ENCODE peak calls at places on chromosomes 11 and 22, in six cellular contexts. M is H1, P is HepG2, O is IMR-90, E is GM12878, V is K562. L is an unnamed sample.

GRCh38 chr11:66119348-66120133 is 49.5 kb downstream of the PACS1 start:
- DNase-seq in M (no peak), P (peak; percentile 95), O (peak; percentile 94), E (no peak), V (no peak), L (peak; percentile 61)

GRCh38 chr11:4211991-4212390 is 117.4 kb downstream of the RRM1 start:
- DNase-seq in M (no peak), P (no peak), O (no peak), E (no peak), V (no peak), L (peak; percentile 38)

GRCh38 chr11:2092956-2093412 is 46.2 kb downstream of the IGF2 start:
- DNase-seq in M (no peak), P (no peak), O (peak; percentile 10), E (no peak), V (no peak), L (peak; percentile 55)

GRCh38 chr11:18522388-18522787 is 4.4 kb downstream of the TSG101 start:
- DNase-seq in M (no peak), P (peak; percentile 20), O (no peak), E (no peak), V (no peak), L (peak; percentile 11)

GRCh38 chr11:104092744-104093143 is 56.3 kb downstream of the DDI1 start:
- DNase-seq in M (no peak), P (no peak), O (no peak), E (no peak), V (no peak), L (no peak)

GRCh38 chr11:12017243-12017678 is 8.8 kb upstream of the DKK3 start:
- DNase-seq in M (no peak), P (no peak), O (peak; percentile 85), E (no peak), V (no peak), L (no peak)

GRCh38 chr11:76701701-76702100 is 31.2 kb upstream of the LRRC32 start:
- DNase-seq in M (no peak), P (no peak), O (peak; percentile 63), E (no peak), V (no peak), L (no peak)

GRCh38 chr11:14463623-14464022 is 36.0 kb downstream of the COPB1 start:
- DNase-seq in M (no peak), P (no peak), O (no peak), E (no peak), V (no peak), L (no peak)

GRCh38 chr11:406796-407650 is 7.8 kb downstream of the SIGIRR start:
- DNase-seq in M (peak; percentile 57), P (no peak), O (peak; percentile 65), E (peak; percentile 37), V (peak; percentile 94), L (peak; percentile 99)

GRCh38 chr11:6307879-6308278 is 12.4 kb downstream of the CAVIN3 start:
- DNase-seq in M (no peak), P (no peak), O (peak; percentile 77), E (no peak), V (no peak), L (no peak)

GRCh38 chr11:129589190-129589589 is 213.5 kb downstream of the BARX2 start:
- DNase-seq in M (no peak), P (no peak), O (no peak), E (no peak), V (no peak), L (no peak)

GRCh38 chr11:118306556-118306955 is 2.0 kb downstream of the CD3E start:
- DNase-seq in M (no peak), P (no peak), O (no peak), E (no peak), V (no peak), L (no peak)

GRCh38 chr11:704799-705645 is 1.0 kb upstream of the EPS8L2 start:
- DNase-seq in M (no peak), P (peak; percentile 93), O (no peak), E (no peak), V (no peak), L (peak; percentile 25)

GRCh38 chr11:121237686-121238658 is 54.6 kb upstream of the SC5D start:
- DNase-seq in M (no peak), P (no peak), O (peak; percentile 62), E (peak; percentile 59), V (no peak), L (no peak)

GRCh38 chr11:30333405-30333804 is 10.5 kb downstream of the ARL14EP start:
- DNase-seq in M (no peak), P (peak; percentile 15), O (no peak), E (no peak), V (peak; percentile 11), L (peak; percentile 9)

GRCh38 chr11:9053631-9054030 is 37.8 kb downstream of the SCUBE2 start:
- DNase-seq in M (no peak), P (no peak), O (peak; percentile 73), E (no peak), V (no peak), L (no peak)

GRCh38 chr11:87300640-87301381 is 263.1 kb downstream of the TMEM135 start:
- DNase-seq in M (no peak), P (no peak), O (peak; percentile 4), E (no peak), V (no peak), L (no peak)

GRCh38 chr11:67031791-67032561 is 9.0 kb downstream of the SYT12 start:
- DNase-seq in M (no peak), P (no peak), O (peak; percentile 80), E (no peak), V (no peak), L (no peak)

GRCh38 chr11:29448246-29448877 is 568.5 kb downstream of the KCNA4 start:
- DNase-seq in M (no peak), P (no peak), O (peak; percentile 25), E (no peak), V (peak; percentile 8), L (no peak)

GRCh38 chr11:1546536-1547466 is 25.3 kb downstream of the DUSP8 start:
- DNase-seq in M (no peak), P (no peak), O (peak; percentile 21), E (no peak), V (peak; percentile 90), L (peak; percentile 97)

GRCh38 chr11:62664405-62665074 is 470 bp downstream of the C11orf98 start:
- DNase-seq in M (no peak), P (peak; percentile 64), O (peak; percentile 50), E (no peak), V (peak; percentile 12), L (peak; percentile 73)

GRCh38 chr11:94751806-94752205 is 16.4 kb upstream of the AMOTL1 start:
- DNase-seq in M (no peak), P (no peak), O (no peak), E (no peak), V (no peak), L (no peak)

GRCh38 chr11:93467054-93467453 is 76.1 kb downstream of the SMCO4 start:
- DNase-seq in M (no peak), P (no peak), O (no peak), E (no peak), V (no peak), L (no peak)

GRCh38 chr11:122888162-122888561 is 5.6 kb downstream of the JHY start:
- DNase-seq in M (no peak), P (no peak), O (no peak), E (no peak), V (no peak), L (no peak)

GRCh38 chr11:20125927-20126326 is 34.3 kb downstream of the DBX1 start:
- DNase-seq in M (no peak), P (no peak), O (peak; percentile 79), E (no peak), V (no peak), L (no peak)

GRCh38 chr11:72766152-72766902 is 14.1 kb upstream of the ARAP1 start:
- DNase-seq in M (no peak), P (peak; percentile 85), O (no peak), E (no peak), V (no peak), L (no peak)

GRCh38 chr11:73784080-73784634 is 3.5 kb upstream of the MRPL48 start:
- DNase-seq in M (no peak), P (peak; percentile 78), O (peak; percentile 38), E (no peak), V (no peak), L (no peak)

GRCh38 chr11:36453678-36454077 is 56.4 kb downstream of the TRAF6 start:
- DNase-seq in M (no peak), P (no peak), O (peak; percentile 37), E (no peak), V (no peak), L (no peak)

GRCh38 chr11:19889531-19889930 is 176.9 kb downstream of the NAV2 start:
- DNase-seq in M (no peak), P (no peak), O (peak; percentile 38), E (no peak), V (no peak), L (no peak)

GRCh38 chr11:77151804-77152513 is 23.9 kb downstream of the MYO7A start:
- DNase-seq in M (no peak), P (no peak), O (peak; percentile 32), E (peak; percentile 5), V (no peak), L (no peak)

DNA sequence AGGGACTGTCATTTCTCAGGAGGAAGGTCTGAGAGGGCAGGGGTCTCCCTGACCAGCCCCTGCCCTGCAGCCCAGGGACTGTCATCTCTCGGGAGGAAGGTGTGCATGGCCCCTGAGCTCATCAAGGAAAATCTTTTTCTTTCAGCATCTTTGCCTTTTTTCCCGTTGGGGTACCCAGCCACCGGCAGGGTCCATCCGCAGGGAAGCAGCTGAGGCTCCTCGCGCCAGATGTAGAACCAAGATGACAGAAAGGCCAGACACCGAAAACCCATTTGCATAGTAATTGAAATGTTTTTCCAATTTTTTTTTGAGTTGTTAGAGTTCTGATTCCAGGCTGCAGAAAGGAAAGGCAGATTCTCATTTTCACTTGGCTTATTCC is 613.9 kb downstream of the TBC1D22A start:
- DNase-seq in M (no peak), P (no peak), O (no peak), E (no peak), V (no peak), L (no peak)
- TF ChIP-seq USF2 in M (no peak), P (no peak), O (no peak), E (no peak), V (no peak), L (no peak)

GRCh38 chr11:86087281-86087680 is 18.4 kb upstream of the PICALM start:
- DNase-seq in M (no peak), P (no peak), O (no peak), E (no peak), V (no peak), L (no peak)
- H2AFZ ChIP-seq in M (no peak overlapping the region), P (no peak overlapping the region), O (peak overlapping the region; percentile 37), E (no peak overlapping the region), V (peak overlapping the region; percentile 21), L (no peak overlapping the region)

GRCh38 chr11:83303358-83303757 is 17.2 kb upstream of the CCDC90B start:
- DNase-seq in M (no peak), P (no peak), O (no peak), E (no peak), V (no peak), L (no peak)
- TF ChIP-seq USF2 in M (no peak), P (no peak), O (no peak), E (no peak), V (no peak), L (no peak)

DNA sequence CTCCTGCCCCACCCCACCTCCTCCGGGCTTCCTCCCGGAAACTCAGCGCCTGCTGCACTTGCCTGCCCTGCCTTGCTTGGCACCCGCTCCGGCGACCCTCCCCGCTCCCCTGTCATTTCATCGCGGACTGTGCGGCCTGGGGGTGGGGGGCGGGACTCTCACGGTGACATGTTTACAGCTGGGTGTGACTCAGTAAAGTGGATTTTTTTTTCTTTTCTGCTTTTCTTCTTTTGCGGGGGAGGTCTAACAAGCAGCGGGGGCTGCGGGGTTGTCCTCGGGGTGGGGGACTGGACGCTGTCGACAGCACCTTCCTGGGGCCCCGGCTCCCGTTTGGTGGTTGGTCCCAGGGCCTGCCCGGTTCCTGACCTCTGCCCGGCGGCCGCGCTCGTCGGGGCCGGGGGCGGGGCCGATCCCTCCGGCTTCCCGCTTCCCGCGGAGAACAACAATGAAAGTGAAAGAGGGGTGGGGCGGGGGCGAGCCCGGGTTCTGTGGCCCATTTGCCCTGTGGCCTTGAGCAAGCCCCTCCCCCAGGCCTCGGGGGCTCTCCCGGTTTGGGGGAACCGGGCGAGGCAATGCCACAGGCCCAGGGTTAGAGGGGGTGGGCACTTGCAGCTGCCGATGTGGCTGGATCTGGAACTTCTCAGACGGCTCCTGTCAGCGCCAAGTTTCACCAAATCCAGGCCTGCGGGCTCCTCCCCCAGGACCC is 976 bp upstream of the MDK start:
- DNase-seq in M (no peak), P (peak; percentile 78), O (no peak), E (no peak), V (peak; percentile 87), L (peak; percentile 87)
- H2AFZ ChIP-seq in M (no peak overlapping the region), P (no peak overlapping the region), O (peak overlapping the region; percentile 91), E (peak overlapping the region; percentile 47), V (peak overlapping the region; percentile 82), L (peak overlapping the region; percentile 11)